ENCODE peak calls at places on chromosome X, in five cellular contexts. One of them, this sample, is unnamed.

GRCh38 chrX:101550825-101551767 is 749 bp downstream of the ARMCX1 start:
- DNase-seq in stomach: no peak
- DNase-seq in K562: peak; percentile 5
- DNase-seq in spleen: no peak
- DNase-seq in SK-N-MC: no peak
- DNase-seq in this sample: no peak

GRCh38 chrX:118420462-118420861 is 74.6 kb downstream of the WDR44 start:
- DNase-seq in stomach: no peak
- DNase-seq in K562: no peak
- DNase-seq in spleen: no peak
- DNase-seq in SK-N-MC: no peak
- DNase-seq in this sample: no peak

GRCh38 chrX:8921615-8922014 is 112.3 kb downstream of the FAM9B start:
- DNase-seq in stomach: no peak
- DNase-seq in K562: no peak
- DNase-seq in spleen: no peak
- DNase-seq in SK-N-MC: no peak
- DNase-seq in this sample: no peak

GRCh38 chrX:10109695-10110094 is 47.1 kb upstream of the CLCN4 start:
- DNase-seq in stomach: no peak
- DNase-seq in K562: no peak
- DNase-seq in spleen: peak; percentile 82
- DNase-seq in SK-N-MC: no peak
- DNase-seq in this sample: no peak

GRCh38 chrX:133590703-133591505 is 175.6 kb upstream of the GPC4 start:
- DNase-seq in stomach: no peak
- DNase-seq in K562: no peak
- DNase-seq in spleen: no peak
- DNase-seq in SK-N-MC: no peak
- DNase-seq in this sample: no peak

GRCh38 chrX:132270699-132271098 is 51.5 kb upstream of the RAP2C start:
- DNase-seq in stomach: no peak
- DNase-seq in K562: no peak
- DNase-seq in spleen: no peak
- DNase-seq in SK-N-MC: no peak
- DNase-seq in this sample: no peak

GRCh38 chrX:28177202-28177601 is 196.0 kb upstream of the DCAF8L1 start:
- DNase-seq in stomach: no peak
- DNase-seq in K562: peak; percentile 1
- DNase-seq in spleen: no peak
- DNase-seq in SK-N-MC: no peak
- DNase-seq in this sample: no peak

GRCh38 chrX:54294306-54294705 is 63.5 kb downstream of the WNK3 start:
- DNase-seq in stomach: no peak
- DNase-seq in K562: no peak
- DNase-seq in spleen: no peak
- DNase-seq in SK-N-MC: no peak
- DNase-seq in this sample: no peak

GRCh38 chrX:107448625-107449468 is 605 bp upstream of the FRMPD3 start:
- DNase-seq in stomach: no peak
- DNase-seq in K562: no peak
- DNase-seq in spleen: no peak
- DNase-seq in SK-N-MC: no peak
- DNase-seq in this sample: no peak

GRCh38 chrX:45351478-45351877 is 150.8 kb upstream of the DIPK2B start:
- DNase-seq in stomach: no peak
- DNase-seq in K562: no peak
- DNase-seq in spleen: no peak
- DNase-seq in SK-N-MC: no peak
- DNase-seq in this sample: no peak

GRCh38 chrX:86051741-86052140 is 4.4 kb upstream of the CHM start:
- DNase-seq in stomach: no peak
- DNase-seq in K562: no peak
- DNase-seq in spleen: no peak
- DNase-seq in SK-N-MC: no peak
- DNase-seq in this sample: no peak

GRCh38 chrX:86044210-86044609 is 3.1 kb downstream of the CHM start:
- DNase-seq in stomach: no peak
- DNase-seq in K562: no peak
- DNase-seq in spleen: no peak
- DNase-seq in SK-N-MC: no peak
- DNase-seq in this sample: no peak

GRCh38 chrX:86047174-86047991 is at the start of gene CHM:
- DNase-seq in stomach: peak; percentile 45
- DNase-seq in K562: peak; percentile 85
- DNase-seq in spleen: peak; percentile 85
- DNase-seq in SK-N-MC: peak; percentile 77
- DNase-seq in this sample: peak; percentile 66
- TF ChIP-seq POLR2AphosphoS5 in stomach: peak; percentile 78
- TF ChIP-seq POLR2AphosphoS5 in K562: peak; percentile 62
- TF ChIP-seq POLR2AphosphoS5 in spleen: peak; percentile 90
- TF ChIP-seq POLR2AphosphoS5 in SK-N-MC: peak; percentile 93
- TF ChIP-seq POLR2AphosphoS5 in this sample: no peak

DNA sequence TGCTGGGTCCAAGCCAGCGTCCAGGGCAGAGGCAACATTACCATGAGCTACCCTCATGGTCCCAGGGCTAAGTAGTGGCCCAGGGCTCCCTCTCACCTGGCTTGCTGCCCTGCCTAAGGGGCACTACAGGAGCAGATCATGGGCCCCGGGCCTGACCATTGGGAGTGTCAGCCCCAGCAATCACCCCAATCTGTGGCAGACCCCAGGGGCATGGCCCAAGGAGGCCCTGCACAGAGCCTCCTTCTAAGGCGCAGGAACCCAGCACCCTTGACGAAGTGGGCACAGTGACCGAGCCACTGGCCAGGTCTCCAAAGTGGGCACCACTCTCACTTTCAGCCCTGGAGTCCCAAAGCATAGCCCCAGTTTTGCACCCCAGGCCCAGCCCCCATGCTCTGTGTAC is 667.1 kb downstream of the SH3BGRL start:
- DNase-seq in stomach: no peak
- DNase-seq in K562: no peak
- DNase-seq in spleen: no peak
- DNase-seq in SK-N-MC: no peak
- DNase-seq in this sample: no peak
- H3K4me3 ChIP-seq in stomach: no peak overlapping the region
- H3K4me3 ChIP-seq in K562: no peak overlapping the region
- H3K4me3 ChIP-seq in spleen: no peak overlapping the region
- H3K4me3 ChIP-seq in SK-N-MC: no peak overlapping the region
- H3K4me3 ChIP-seq in this sample: no peak overlapping the region

DNA sequence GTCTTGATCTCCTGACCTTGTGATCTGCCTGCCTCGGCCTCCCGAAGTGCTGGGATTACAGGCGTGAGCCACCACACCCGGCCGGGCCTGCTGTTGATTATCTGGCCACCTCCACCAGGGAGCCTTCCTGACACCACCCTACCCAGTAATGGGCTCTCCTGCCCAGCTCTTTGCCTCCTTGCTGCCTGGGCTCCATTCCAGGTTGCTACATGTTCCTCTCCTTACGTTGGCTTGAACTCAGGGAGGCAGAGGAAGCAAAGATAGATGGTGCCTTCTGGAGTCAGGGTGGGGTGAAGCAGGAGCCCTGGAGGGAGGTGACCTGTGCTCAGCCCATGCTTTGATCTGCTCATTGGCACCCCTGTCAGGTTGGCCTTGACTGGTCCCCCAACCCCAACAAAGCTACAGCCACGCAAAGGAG is 26.3 kb downstream of the FLNA start:
- DNase-seq in stomach: no peak
- DNase-seq in K562: no peak
- DNase-seq in spleen: peak; percentile 51
- DNase-seq in SK-N-MC: no peak
- DNase-seq in this sample: no peak
- TF ChIP-seq POLR2AphosphoS5 in stomach: no peak
- TF ChIP-seq POLR2AphosphoS5 in K562: peak; percentile 24
- TF ChIP-seq POLR2AphosphoS5 in spleen: no peak
- TF ChIP-seq POLR2AphosphoS5 in SK-N-MC: peak; percentile 25
- TF ChIP-seq POLR2AphosphoS5 in this sample: peak; percentile 35

GRCh38 chrX:119676949-119677653 is 15.9 kb downstream of the SEPTIN6 start:
- DNase-seq in stomach: no peak
- DNase-seq in K562: no peak
- DNase-seq in spleen: no peak
- DNase-seq in SK-N-MC: no peak
- DNase-seq in this sample: no peak

GRCh38 chrX:119672252-119672825 is 20.6 kb downstream of the SEPTIN6 start:
- DNase-seq in stomach: no peak
- DNase-seq in K562: no peak
- DNase-seq in spleen: peak; percentile 15
- DNase-seq in SK-N-MC: no peak
- DNase-seq in this sample: no peak

GRCh38 chrX:119682019-119682989 is 10.7 kb downstream of the SEPTIN6 start:
- DNase-seq in stomach: no peak
- DNase-seq in K562: no peak
- DNase-seq in spleen: no peak
- DNase-seq in SK-N-MC: no peak
- DNase-seq in this sample: no peak

GRCh38 chrX:119673336-119673735 is 19.6 kb downstream of the SEPTIN6 start:
- DNase-seq in stomach: no peak
- DNase-seq in K562: no peak
- DNase-seq in spleen: no peak
- DNase-seq in SK-N-MC: no peak
- DNase-seq in this sample: no peak

GRCh38 chrX:119677654-119677981 is 15.3 kb downstream of the SEPTIN6 start:
- DNase-seq in stomach: no peak
- DNase-seq in K562: no peak
- DNase-seq in spleen: no peak
- DNase-seq in SK-N-MC: no peak
- DNase-seq in this sample: no peak
- H3K4me3 ChIP-seq in stomach: no peak overlapping the region
- H3K4me3 ChIP-seq in K562: no peak overlapping the region
- H3K4me3 ChIP-seq in spleen: peak overlapping the region; percentile 51
- H3K4me3 ChIP-seq in SK-N-MC: no peak overlapping the region
- H3K4me3 ChIP-seq in this sample: no peak overlapping the region

DNA sequence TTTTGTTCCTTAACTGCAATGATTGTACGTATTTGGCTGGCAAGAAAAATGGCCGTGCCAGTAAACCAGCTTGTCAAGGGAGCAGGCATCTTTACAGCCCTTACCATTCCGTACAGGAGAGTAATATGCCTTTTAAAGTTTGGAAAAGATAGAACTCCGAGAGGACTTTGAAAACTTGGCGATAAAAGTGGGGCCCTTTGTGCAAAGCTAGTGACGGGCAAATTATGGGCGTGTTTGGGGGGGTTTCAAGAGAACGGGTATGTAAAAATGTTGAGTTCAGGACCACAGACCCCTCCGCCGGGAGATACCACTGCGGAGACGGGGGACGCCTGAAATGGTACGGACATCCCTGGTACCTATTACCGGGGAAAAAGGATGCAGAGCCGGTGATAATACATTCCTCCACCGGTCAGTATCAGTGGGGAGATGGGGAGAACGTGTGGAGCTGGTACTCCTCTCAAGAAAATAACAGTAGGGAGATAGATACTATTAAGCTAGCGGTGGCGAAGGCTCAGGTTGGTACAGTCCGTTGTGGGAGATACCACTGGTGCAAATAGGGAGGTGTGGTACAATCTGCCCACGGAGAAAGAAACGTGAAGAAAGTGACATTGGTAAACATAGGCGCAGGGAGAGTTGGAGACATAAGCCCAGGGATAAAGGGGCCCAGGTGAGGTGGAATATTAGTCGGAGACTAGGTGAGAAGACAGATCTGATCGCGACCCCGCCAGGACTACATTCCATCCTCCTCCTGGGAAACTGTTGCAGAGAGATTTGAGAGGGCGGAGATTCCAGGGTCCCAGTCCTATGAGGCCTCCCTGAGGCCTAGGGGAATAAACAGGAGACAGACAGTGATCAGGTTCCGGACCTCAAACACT is 14.5 kb downstream of the SPACA5 start:
- DNase-seq in stomach: peak; percentile 70
- DNase-seq in K562: peak; percentile 41
- DNase-seq in spleen: peak; percentile 85
- DNase-seq in SK-N-MC: no peak
- DNase-seq in this sample: no peak
- TF ChIP-seq POLR2AphosphoS5 in stomach: no peak
- TF ChIP-seq POLR2AphosphoS5 in K562: no peak
- TF ChIP-seq POLR2AphosphoS5 in spleen: peak; percentile 10
- TF ChIP-seq POLR2AphosphoS5 in SK-N-MC: no peak
- TF ChIP-seq POLR2AphosphoS5 in this sample: no peak

DNA sequence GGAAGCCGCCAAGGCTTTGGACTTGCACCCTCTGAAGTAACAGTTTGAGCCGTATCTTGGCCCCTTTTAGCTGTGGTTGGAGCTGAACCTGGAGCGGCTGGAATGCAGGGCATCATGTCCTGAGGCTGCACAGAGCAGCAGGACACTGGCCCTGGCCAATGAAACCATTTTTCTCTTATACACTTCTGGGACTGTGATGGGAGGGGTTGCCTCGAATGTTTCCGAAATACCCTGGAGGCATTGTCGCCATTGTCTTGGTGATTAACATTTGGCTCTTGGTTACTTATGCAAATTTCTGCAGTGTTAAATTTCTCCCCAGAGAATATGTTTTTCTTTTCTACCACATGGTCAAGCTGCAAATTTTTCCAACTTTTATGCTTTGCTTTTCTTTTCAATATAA is 137.2 kb downstream of the MAGEC1 start:
- DNase-seq in stomach: no peak
- DNase-seq in K562: no peak
- DNase-seq in spleen: no peak
- DNase-seq in SK-N-MC: no peak
- DNase-seq in this sample: no peak
- H3K4me3 ChIP-seq in stomach: no peak overlapping the region
- H3K4me3 ChIP-seq in K562: no peak overlapping the region
- H3K4me3 ChIP-seq in spleen: no peak overlapping the region
- H3K4me3 ChIP-seq in SK-N-MC: no peak overlapping the region
- H3K4me3 ChIP-seq in this sample: no peak overlapping the region

GRCh38 chrX:30957753-30958152 is 68.7 kb upstream of the TAB3 start:
- DNase-seq in stomach: no peak
- DNase-seq in K562: peak; percentile 6
- DNase-seq in spleen: no peak
- DNase-seq in SK-N-MC: no peak
- DNase-seq in this sample: no peak
- TF ChIP-seq POLR2AphosphoS5 in stomach: no peak
- TF ChIP-seq POLR2AphosphoS5 in K562: no peak
- TF ChIP-seq POLR2AphosphoS5 in spleen: no peak
- TF ChIP-seq POLR2AphosphoS5 in SK-N-MC: no peak
- TF ChIP-seq POLR2AphosphoS5 in this sample: no peak

DNA sequence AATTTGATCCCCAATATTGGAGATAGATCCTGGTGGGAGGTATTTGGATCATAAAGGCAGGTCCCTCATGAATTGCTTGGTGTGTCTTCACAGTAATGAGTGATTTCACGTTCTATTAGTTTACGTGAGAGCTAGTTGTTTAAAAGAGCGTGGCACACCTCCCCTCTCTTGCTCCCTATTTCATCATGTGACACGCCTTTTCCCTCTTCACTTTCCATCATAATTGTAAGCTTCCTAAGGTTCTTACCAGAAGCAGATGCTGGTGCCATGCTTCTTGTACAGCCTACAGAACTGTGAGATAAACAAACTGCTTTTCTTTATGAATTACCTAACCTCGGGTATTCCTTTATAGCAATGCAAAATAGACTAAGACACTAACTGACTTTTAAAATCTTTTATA is 34.0 kb upstream of the FMR1 start:
- DNase-seq in stomach: no peak
- DNase-seq in K562: no peak
- DNase-seq in spleen: no peak
- DNase-seq in SK-N-MC: no peak
- DNase-seq in this sample: no peak
- H3K4me3 ChIP-seq in stomach: no peak overlapping the region
- H3K4me3 ChIP-seq in K562: peak overlapping the region; percentile 3
- H3K4me3 ChIP-seq in spleen: no peak overlapping the region
- H3K4me3 ChIP-seq in SK-N-MC: peak overlapping the region; percentile 1
- H3K4me3 ChIP-seq in this sample: no peak overlapping the region